ENCODE peak calls at places on chromosome 22, in six cellular contexts. K, A, V, S, O and Y are unnamed samples.

GRCh38 chr22:48579915-48580279 is 1247.8 kb downstream of the BRD1 start:
- DNase-seq in K (no peak), A (no peak), V (no peak), S (no peak), O (no peak), Y (no peak)

GRCh38 chr22:25759825-25760231 is 17.8 kb downstream of the MYO18B start:
- DNase-seq in K (peak; percentile 54), A (peak; percentile 96), V (no peak), S (no peak), O (peak; percentile 98), Y (no peak)

GRCh38 chr22:23231471-23232093 is 51.3 kb downstream of the BCR start:
- DNase-seq in K (no peak), A (no peak), V (no peak), S (no peak), O (no peak), Y (no peak)

GRCh38 chr22:45516923-45517675 is 14.4 kb downstream of the FBLN1 start:
- DNase-seq in K (peak; percentile 57), A (peak; percentile 85), V (no peak), S (no peak), O (peak; percentile 68), Y (no peak)

GRCh38 chr22:45867118-45867905 is 109.7 kb downstream of the WNT7B start:
- DNase-seq in K (no peak), A (no peak), V (no peak), S (no peak), O (peak; percentile 25), Y (peak; percentile 76)

GRCh38 chr22:49575703-49576081 is 252.0 kb downstream of the BRD1 start:
- DNase-seq in K (no peak), A (no peak), V (no peak), S (no peak), O (no peak), Y (peak; percentile 62)

GRCh38 chr22:39712938-39713525 is 142.5 kb downstream of the CACNA1I start:
- DNase-seq in K (no peak), A (no peak), V (no peak), S (no peak), O (no peak), Y (no peak)

GRCh38 chr22:34105461-34106062 is 185.3 kb upstream of the LARGE1 start:
- DNase-seq in K (no peak), A (no peak), V (peak; percentile 26), S (peak; percentile 51), O (peak; percentile 1), Y (peak; percentile 73)

GRCh38 chr22:43412808-43413785 is 1.3 kb downstream of the MPPED1 start:
- DNase-seq in K (no peak), A (no peak), V (no peak), S (no peak), O (no peak), Y (no peak)

GRCh38 chr22:20413217-20414058 is 19.5 kb downstream of the ZNF74 start:
- DNase-seq in K (no peak), A (no peak), V (no peak), S (no peak), O (no peak), Y (no peak)

GRCh38 chr22:43592470-43592869 is 180.7 kb downstream of the MPPED1 start:
- DNase-seq in K (no peak), A (no peak), V (no peak), S (no peak), O (no peak), Y (no peak)

GRCh38 chr22:42313804-42314581 is 43.5 kb upstream of the TCF20 start:
- DNase-seq in K (no peak), A (peak; percentile 88), V (no peak), S (peak; percentile 60), O (peak; percentile 3), Y (no peak)
- TF ChIP-seq CTCF in K (peak; percentile 42), A (peak; percentile 49), V (peak; percentile 19), S (peak; percentile 8), O (no peak), Y (peak; percentile 70)

GRCh38 chr22:31995046-31995445 is 48.0 kb upstream of the SLC5A1 start:
- DNase-seq in K (no peak), A (no peak), V (no peak), S (no peak), O (no peak), Y (no peak)
- TF ChIP-seq CTCF in K (peak; percentile 56), A (no peak), V (no peak), S (no peak), O (peak; percentile 9), Y (peak; percentile 63)

GRCh38 chr22:30453731-30454510 is 17.9 kb downstream of the SEC14L3 start:
- DNase-seq in K (no peak), A (no peak), V (no peak), S (no peak), O (no peak), Y (no peak)
- TF ChIP-seq CTCF in K (no peak), A (no peak), V (no peak), S (no peak), O (no peak), Y (peak; percentile 32)

GRCh38 chr22:28802595-28803087 is 2.3 kb upstream of the XBP1 start:
- DNase-seq in K (no peak), A (no peak), V (no peak), S (no peak), O (no peak), Y (no peak)
- TF ChIP-seq CTCF in K (peak; percentile 37), A (no peak), V (no peak), S (peak; percentile 8), O (no peak), Y (peak; percentile 51)